ENCODE peak calls at places on chromosomes 5 and 9, in four cellular contexts. H, C, X and A are unnamed samples.

GRCh38 chr5:17402291-17403121 is 95.5 kb upstream of the TAF11L2 start:
- DNase-seq in H (no peak), C (no peak), X (no peak), A (no peak)

GRCh38 chr5:40260351-40260750 is 419.4 kb upstream of the PTGER4 start:
- DNase-seq in H (no peak), C (peak), X (no peak), A (no peak)

GRCh38 chr5:35659556-35659955 is 41.9 kb downstream of the SPEF2 start:
- DNase-seq in H (no peak), C (no peak), X (no peak), A (no peak)

GRCh38 chr5:32771037-32771436 is 59.9 kb downstream of the NPR3 start:
- DNase-seq in H (no peak), C (no peak), X (no peak), A (no peak)

GRCh38 chr9:75451505-75451904 is 363.2 kb downstream of the OSTF1 start:
- DNase-seq in H (no peak), C (no peak), X (no peak), A (no peak)

GRCh38 chr9:100466828-100467220 is 6.1 kb upstream of the TMEFF1 start:
- DNase-seq in H (no peak), C (no peak), X (no peak), A (no peak)

GRCh38 chr5:9456435-9457042 is 89.3 kb downstream of the SEMA5A start:
- DNase-seq in H (peak), C (peak), X (no peak), A (peak)

GRCh38 chr5:43044181-43044914 is 4.2 kb upstream of the ANXA2R start:
- DNase-seq in H (peak), C (peak), X (no peak), A (peak)

GRCh38 chr5:43631182-43631910 is 28.4 kb downstream of the NNT start:
- DNase-seq in H (peak), C (peak), X (peak), A (peak)

GRCh38 chr5:35618791-35619190 is 1.1 kb downstream of the SPEF2 start:
- DNase-seq in H (peak), C (peak), X (no peak), A (no peak)

GRCh38 chr9:131475956-131476776 is 26.6 kb upstream of the POMT1 start:
- DNase-seq in H (no peak), C (no peak), X (no peak), A (no peak)

GRCh38 chr9:120348951-120349429 is 231.0 kb downstream of the CDK5RAP2 start:
- DNase-seq in H (peak), C (peak), X (peak), A (peak)

GRCh38 chr9:105834404-105834803 is 140.1 kb downstream of the TMEM38B start:
- DNase-seq in H (no peak), C (no peak), X (no peak), A (no peak)

GRCh38 chr5:172450861-172451695 is 3.2 kb downstream of the SH3PXD2B start:
- DNase-seq in H (peak), C (peak), X (peak), A (no peak)

GRCh38 chr9:3758816-3759576 is 233.2 kb upstream of the RFX3 start:
- DNase-seq in H (peak), C (peak), X (no peak), A (peak)

GRCh38 chr9:133731876-133732321 is 6.3 kb downstream of the SARDH start:
- DNase-seq in H (peak), C (peak), X (no peak), A (peak)

GRCh38 chr5:1832511-1833250 is 31.5 kb downstream of the NDUFS6 start:
- DNase-seq in H (no peak), C (no peak), X (no peak), A (no peak)

GRCh38 chr5:160155017-160155725 is 35.9 kb upstream of the PWWP2A start:
- DNase-seq in H (no peak), C (no peak), X (no peak), A (no peak)

GRCh38 chr9:136674786-136675349 is 12.2 kb downstream of the EGFL7 start:
- DNase-seq in H (no peak), C (no peak), X (no peak), A (no peak)

GRCh38 chr5:124746916-124747769 is 704 bp upstream of the ZNF608 start:
- DNase-seq in H (peak), C (peak), X (peak), A (peak)

GRCh38 chr5:18024542-18024941 is 390.3 kb downstream of the TAF11L14 start:
- DNase-seq in H (no peak), C (no peak), X (no peak), A (no peak)

GRCh38 chr5:55450050-55450765 is 84.6 kb downstream of the PLPP1 start:
- DNase-seq in H (peak), C (peak), X (no peak), A (peak)

GRCh38 chr9:114505187-114506081 is at the start of gene WHRN:
- DNase-seq in H (peak), C (peak), X (peak), A (peak)

GRCh38 chr9:69936427-69936826 is 107.2 kb upstream of the MAMDC2 start:
- DNase-seq in H (peak), C (peak), X (no peak), A (peak)

GRCh38 chr9:134296301-134297081 is 29.8 kb upstream of the RXRA start:
- DNase-seq in H (no peak), C (no peak), X (no peak), A (no peak)

GRCh38 chr5:87733918-87734317 is 321.2 kb upstream of the CCNH start:
- DNase-seq in H (no peak), C (no peak), X (no peak), A (no peak)

GRCh38 chr5:122311888-122312669 is at the start of gene SNCAIP:
- DNase-seq in H (peak), C (peak), X (peak), A (peak)

GRCh38 chr5:141960449-141961323 is 2.7 kb upstream of the PCDH12 start:
- DNase-seq in H (peak), C (peak), X (peak), A (peak)

GRCh38 chr5:156529902-156530301 is 202.9 kb downstream of the SGCD start:
- DNase-seq in H (peak), C (no peak), X (no peak), A (peak)

GRCh38 chr9:99823392-99824377 is 2.0 kb downstream of the NR4A3 start:
- DNase-seq in H (peak), C (peak), X (peak), A (peak)

GRCh38 chr5:77218263-77218662 is 7.8 kb downstream of the PDE8B start:
- DNase-seq in H (no peak), C (peak), X (no peak), A (no peak)

GRCh38 chr5:98844865-98845264 is 71.4 kb downstream of the RGMB start:
- DNase-seq in H (no peak), C (no peak), X (no peak), A (no peak)
- TF ChIP-seq CTCF in H (no peak), C (no peak), X (no peak), A (no peak)

DNA sequence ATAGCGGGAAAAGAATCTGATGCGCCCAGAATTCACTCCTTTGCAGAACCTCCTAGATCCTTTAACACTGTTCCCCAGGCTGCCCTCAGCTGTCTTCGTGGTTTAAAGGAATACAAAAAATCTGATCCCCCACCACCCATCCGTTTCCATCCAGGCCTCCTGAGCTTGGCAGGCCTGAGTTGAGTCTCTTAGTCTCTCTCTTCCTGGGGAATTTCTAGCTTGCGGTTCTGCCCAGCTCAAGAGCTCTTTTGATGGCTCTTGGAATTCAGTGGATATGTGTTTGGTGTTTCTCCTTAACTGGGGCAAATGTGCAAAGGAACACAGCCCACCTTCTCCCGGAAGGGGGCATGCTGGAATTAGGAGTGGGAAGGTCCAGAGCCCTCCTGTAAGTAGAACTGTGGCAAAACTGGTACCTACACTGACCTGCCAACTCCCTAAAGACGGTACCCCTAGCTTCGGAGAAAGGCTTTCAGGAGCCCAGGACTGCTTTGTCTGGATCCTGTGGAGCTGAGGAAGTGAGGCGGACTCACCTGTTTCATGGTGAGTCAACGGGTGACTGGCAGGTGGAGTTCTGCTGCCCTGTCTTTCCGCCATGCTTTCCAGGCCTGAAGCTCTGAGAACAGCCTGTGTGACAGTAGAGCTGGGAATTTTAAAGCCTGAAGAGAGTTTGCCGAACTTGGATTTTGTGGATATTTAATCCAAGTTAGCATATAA is 1.8 kb downstream of the DMRT3 start:
- DNase-seq in H (no peak), C (no peak), X (no peak), A (no peak)
- TF ChIP-seq CTCF in H (no peak), C (no peak), X (no peak), A (no peak)

GRCh38 chr9:73200694-73201432 is 49.2 kb downstream of the ANXA1 start:
- DNase-seq in H (peak), C (peak), X (no peak), A (peak)

GRCh38 chr9:73202992-73203391 is 51.3 kb downstream of the ANXA1 start:
- DNase-seq in H (no peak), C (no peak), X (no peak), A (no peak)

GRCh38 chr9:73199448-73199847 is 47.8 kb downstream of the ANXA1 start:
- DNase-seq in H (no peak), C (no peak), X (no peak), A (no peak)

GRCh38 chr9:73204910-73205309 is 53.2 kb downstream of the ANXA1 start:
- DNase-seq in H (no peak), C (no peak), X (no peak), A (no peak)

DNA sequence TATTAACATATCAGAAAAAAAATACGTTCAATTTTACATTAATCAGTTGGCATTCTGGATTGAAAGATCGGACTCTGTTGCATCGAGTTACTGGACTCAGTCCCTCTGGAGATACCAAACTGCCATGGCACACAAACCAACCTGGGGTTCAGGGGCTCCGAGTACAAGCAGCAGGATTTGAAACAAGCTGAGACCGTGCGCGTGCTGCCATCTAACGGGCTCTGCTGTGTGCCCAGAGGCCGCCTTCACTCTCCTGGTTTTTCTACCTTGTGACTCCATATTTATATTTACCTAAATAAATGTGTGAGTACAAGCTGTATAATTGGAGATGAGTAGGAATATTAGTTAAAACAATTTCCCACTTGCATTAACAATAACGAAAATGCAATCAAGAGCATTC is 48.2 kb downstream of the ANXA1 start:
- DNase-seq in H (no peak), C (peak), X (peak), A (no peak)
- TF ChIP-seq CTCF in H (peak), C (peak), X (peak), A (no peak)

DNA sequence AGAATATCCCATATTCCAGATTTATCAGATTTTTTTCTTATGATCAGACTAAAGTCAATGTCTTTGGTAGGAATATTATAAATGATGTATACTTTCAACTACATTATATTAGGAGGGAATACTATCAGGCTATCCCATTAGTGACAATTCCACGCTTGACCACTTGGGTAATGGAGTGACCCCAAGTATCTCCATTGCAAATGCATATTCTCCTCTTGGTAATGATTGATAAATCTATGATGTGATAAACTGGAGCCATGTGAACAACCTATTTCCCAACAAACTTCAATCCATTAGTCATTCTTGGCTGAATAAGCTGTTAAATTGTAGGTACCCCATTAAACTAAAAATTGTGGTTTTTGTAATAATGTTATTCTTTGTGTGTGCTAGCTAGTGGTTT is 12.2 kb upstream of the MPDZ start:
- DNase-seq in H (no peak), C (no peak), X (no peak), A (no peak)
- TF ChIP-seq CTCF in H (no peak), C (no peak), X (peak), A (no peak)

GRCh38 chr5:59685806-59686205 is 207.7 kb downstream of the PDE4D start:
- DNase-seq in H (peak), C (peak), X (no peak), A (peak)
- TF ChIP-seq CTCF in H (no peak), C (peak), X (no peak), A (no peak)

DNA sequence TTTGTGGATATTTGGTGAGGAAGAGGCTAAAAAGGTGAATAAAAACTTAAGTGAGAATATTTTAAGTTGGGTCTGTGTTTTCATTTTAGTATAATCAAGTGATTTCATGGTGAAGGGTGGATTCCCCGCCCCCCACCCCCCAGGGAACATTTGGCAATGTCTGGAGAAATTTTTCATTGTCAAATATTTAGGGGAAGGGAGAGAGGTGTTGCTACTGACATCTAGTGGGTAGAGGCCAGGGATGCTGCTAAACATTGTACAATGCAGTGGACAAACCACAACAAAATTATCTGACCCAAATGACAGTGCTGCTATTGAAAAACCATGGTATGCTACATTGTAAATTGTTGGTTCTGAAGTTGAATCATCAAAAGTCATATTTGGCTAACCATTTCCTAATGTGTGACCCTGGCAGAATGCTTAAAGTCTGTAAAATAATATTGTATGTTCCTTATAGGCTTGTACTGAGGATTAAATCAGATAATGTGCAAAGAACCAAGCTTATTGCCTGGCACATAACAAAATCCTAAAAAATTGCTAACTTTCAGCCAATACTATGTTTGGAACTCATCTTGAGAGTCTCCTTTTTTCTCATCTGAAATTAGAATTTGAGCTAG is 5.6 kb downstream of the C5orf24 start:
- DNase-seq in H (peak), C (peak), X (no peak), A (peak)
- TF ChIP-seq CTCF in H (peak), C (peak), X (peak), A (peak)

GRCh38 chr5:134175874-134176522 is 752 bp downstream of the SKP1 start:
- DNase-seq in H (peak), C (peak), X (peak), A (peak)

GRCh38 chr5:134176523-134177196 is at the start of gene SKP1:
- DNase-seq in H (peak), C (peak), X (peak), A (peak)

GRCh38 chr5:134171972-134172371 is 4.8 kb downstream of the SKP1 start:
- DNase-seq in H (no peak), C (no peak), X (no peak), A (no peak)

GRCh38 chr5:134177197-134178171 is 734 bp upstream of the SKP1 start:
- DNase-seq in H (peak), C (peak), X (no peak), A (peak)

GRCh38 chr5:134174841-134175839 is 1.6 kb downstream of the SKP1 start:
- DNase-seq in H (peak), C (peak), X (no peak), A (peak)
- TF ChIP-seq CTCF in H (no peak), C (no peak), X (no peak), A (no peak)